ENCODE peak calls at places on chromosome 19, in nine cellular contexts. V, I, O, L, B, A, R, J and H are unnamed samples.

GRCh38 chr19:48206402-48207093 is 36.1 kb downstream of the ZSWIM9 start:
- DNase-seq in O (no peak), A (no peak), V (no peak), I (no peak), J (no peak), L (no peak), R (no peak), B (no peak), H (no peak)

GRCh38 chr19:12784871-12785430 is 6.3 kb upstream of the JUNB start:
- DNase-seq in R (peak), L (peak), J (peak), A (no peak), I (no peak), O (peak), V (no peak), B (no peak), H (no peak)

GRCh38 chr19:5959260-5960004 is 18.5 kb downstream of the RANBP3 start:
- DNase-seq in I (no peak), R (no peak), A (no peak), J (no peak), V (no peak), O (no peak), B (no peak), L (no peak), H (no peak)

GRCh38 chr19:39704181-39705044 is at the start of gene LGALS14:
- DNase-seq in B (no peak), O (no peak), J (no peak), L (no peak), R (no peak), I (no peak), A (no peak), V (no peak), H (no peak)

GRCh38 chr19:2167896-2168618 is 4.3 kb downstream of the DOT1L start:
- DNase-seq in L (no peak), J (peak), I (no peak), B (peak), R (no peak), A (peak), O (no peak), V (peak), H (no peak)

GRCh38 chr19:38270587-38271167 is 6.3 kb downstream of the SPINT2 start:
- DNase-seq in O (no peak), V (no peak), I (no peak), B (no peak), A (no peak), R (no peak), L (no peak), J (no peak), H (no peak)

GRCh38 chr19:15161028-15161984 is 39.5 kb downstream of the NOTCH3 start:
- DNase-seq in J (no peak), V (no peak), R (no peak), O (no peak), I (no peak), L (peak), A (no peak), B (no peak), H (no peak)

GRCh38 chr19:30023330-30023729 is 81.3 kb downstream of the URI1 start:
- DNase-seq in I (no peak), J (no peak), L (no peak), R (no peak), V (no peak), O (no peak), B (no peak), A (no peak), H (no peak)

GRCh38 chr19:30225615-30226463 is 146.3 kb upstream of the ZNF536 start:
- DNase-seq in J (peak), V (no peak), L (no peak), A (peak), O (no peak), I (no peak), B (no peak), R (no peak), H (no peak)

GRCh38 chr19:28960986-28961705 is 251.8 kb downstream of the UQCRFS1 start:
- DNase-seq in A (no peak), L (peak), B (no peak), R (no peak), J (peak), V (no peak), I (no peak), O (no peak), H (no peak)

GRCh38 chr19:13699786-13700185 is 64.5 kb upstream of the MRI1 start:
- DNase-seq in L (no peak), B (no peak), A (no peak), R (no peak), O (no peak), I (no peak), V (no peak), J (no peak), H (no peak)

GRCh38 chr19:13150187-13150918 is at the start of the genes IER2 and STX10:
- DNase-seq in J (peak), I (peak), B (peak), R (peak), V (peak), A (peak), L (peak), O (peak), H (peak)

GRCh38 chr19:35027851-35028599 is 2.2 kb upstream of the SCN1B start:
- DNase-seq in V (no peak), O (no peak), I (no peak), A (no peak), J (peak), R (no peak), B (no peak), L (peak), H (no peak)

GRCh38 chr19:42511340-42511739 is 16.9 kb downstream of the CEACAM1 start:
- DNase-seq in R (no peak), J (no peak), O (no peak), L (no peak), B (no peak), A (no peak), V (no peak), I (no peak), H (no peak)

GRCh38 chr19:6276447-6276846 is 3.3 kb downstream of the MLLT1 start:
- DNase-seq in A (peak), L (no peak), R (no peak), B (peak), V (no peak), J (peak), I (no peak), O (no peak), H (no peak)

GRCh38 chr19:15251749-15252397 is 19.6 kb upstream of the EPHX3 start:
- DNase-seq in L (peak), A (peak), B (peak), R (no peak), O (no peak), V (no peak), J (peak), I (no peak), H (no peak)

GRCh38 chr19:15463865-15464371 is 426 bp downstream of the RASAL3 start:
- DNase-seq in B (no peak), O (peak), J (no peak), V (peak), A (no peak), R (peak), I (no peak), L (no peak), H (no peak)

GRCh38 chr19:48737360-48737998 is 2.9 kb downstream of the RASIP1 start:
- DNase-seq in R (no peak), I (no peak), J (no peak), V (no peak), O (no peak), A (no peak), B (no peak), L (no peak), H (no peak)

GRCh38 chr19:31718041-31718440 is 368.8 kb upstream of the TSHZ3 start:
- DNase-seq in V (no peak), B (no peak), J (peak), O (no peak), A (no peak), L (no peak), I (no peak), R (no peak), H (no peak)

GRCh38 chr19:47447470-47448359 is 24.0 kb downstream of the SLC8A2 start:
- DNase-seq in B (peak), J (peak), L (peak), I (no peak), V (peak), R (peak), A (no peak), O (peak), H (peak)

GRCh38 chr19:49393871-49394270 is 5.8 kb downstream of the KASH5 start:
- DNase-seq in R (no peak), V (no peak), A (no peak), O (no peak), L (no peak), B (no peak), J (no peak), I (no peak), H (no peak)

GRCh38 chr19:45404557-45405434 is at the start of gene PPP1R13L:
- DNase-seq in J (peak), A (peak), B (peak), V (no peak), R (peak), L (peak), I (peak), O (no peak), H (no peak)

GRCh38 chr19:29528946-29529645 is 3.3 kb downstream of the VSTM2B start:
- DNase-seq in V (no peak), L (no peak), J (no peak), O (no peak), B (no peak), R (no peak), I (no peak), A (peak), H (no peak)

GRCh38 chr19:4776436-4777205 is 14.9 kb upstream of the FEM1A start:
- DNase-seq in B (no peak), A (no peak), J (no peak), V (no peak), O (no peak), R (no peak), L (no peak), I (no peak), H (no peak)

GRCh38 chr19:46466536-46467199 is 4.7 kb downstream of the PNMA8A start:
- DNase-seq in I (no peak), O (no peak), J (peak), A (peak), L (no peak), R (no peak), V (no peak), B (peak), H (no peak)

GRCh38 chr19:16160445-16160942 is 12.8 kb downstream of the CIB3 start:
- DNase-seq in O (no peak), L (no peak), J (no peak), V (no peak), A (no peak), B (no peak), R (no peak), I (no peak), H (no peak)

GRCh38 chr19:16889883-16890460 is 1.2 kb downstream of the F2RL3 start:
- DNase-seq in B (no peak), R (no peak), I (no peak), L (no peak), A (peak), V (no peak), O (no peak), J (no peak), H (no peak)

GRCh38 chr19:1401138-1401888 is at the start of gene GAMT:
- DNase-seq in I (no peak), A (no peak), B (peak), R (peak), L (no peak), O (peak), V (no peak), J (peak), H (peak)

GRCh38 chr19:41587838-41588210 is 11.9 kb downstream of the CEACAM21 start:
- DNase-seq in J (no peak), B (no peak), O (no peak), A (no peak), V (no peak), L (no peak), R (no peak), I (no peak), H (no peak)

GRCh38 chr19:46766569-46767317 is 20.5 kb upstream of the STRN4 start:
- DNase-seq in R (peak), A (peak), B (peak), O (peak), L (peak), J (no peak), I (peak), V (no peak), H (no peak)

GRCh38 chr19:21084343-21084742 is 2.3 kb downstream of the ZNF714 start:
- DNase-seq in A (no peak), J (peak), B (no peak), V (no peak), I (peak), R (no peak), O (no peak), L (no peak), H (no peak)

GRCh38 chr19:4951671-4952070 is 17.2 kb upstream of the KDM4B start:
- DNase-seq in R (no peak), I (no peak), L (no peak), B (no peak), V (no peak), A (no peak), J (no peak), O (no peak), H (no peak)

GRCh38 chr19:28727835-28728159 is 485.2 kb downstream of the UQCRFS1 start:
- DNase-seq in A (no peak), R (no peak), O (no peak), B (no peak), L (no peak), J (no peak), V (no peak), I (no peak), H (no peak)

GRCh38 chr19:11657307-11657706 is 60.0 kb downstream of the ZNF627 start:
- DNase-seq in I (no peak), R (no peak), J (no peak), L (no peak), V (no peak), B (no peak), O (no peak), A (no peak), H (no peak)

GRCh38 chr19:48713041-48713863 is 6.3 kb downstream of the MAMSTR start:
- DNase-seq in J (peak), B (no peak), V (no peak), O (no peak), I (no peak), A (no peak), R (no peak), L (no peak), H (no peak)

GRCh38 chr19:17027428-17027816 is 812 bp upstream of the CPAMD8 start:
- DNase-seq in I (no peak), V (no peak), J (no peak), O (no peak), A (no peak), R (no peak), B (no peak), L (no peak), H (no peak)

GRCh38 chr19:12365372-12366162 is at the start of gene ZNF442:
- DNase-seq in A (peak), V (peak), J (peak), B (peak), I (peak), L (peak), O (peak), R (peak), H (peak)

GRCh38 chr19:41144403-41144802 is 30.2 kb downstream of the CYP2F1 start:
- DNase-seq in B (peak), J (peak), O (peak), V (peak), A (peak), I (peak), L (peak), R (peak), H (peak)